ENCODE peak calls at places on chromosome 2, in ten cellular contexts. R is heart right ventricle; T is HuH-7.5; Y is germinal center; J is activated B cell treated with CpG ODN at 0.5 μM for 24 hours; X is MM.1S; P is CD8-positive, alpha-beta T cell; Q is prostate gland; U is HepG2; H is T-helper 17 cell. V is an unnamed sample.

GRCh38 chr2:133841905-133842304 is 273.6 kb upstream of the NCKAP5 start:
- DNase-seq in H (no peak), Y (no peak), P (no peak), J (no peak), T (no peak), R (no peak), U (no peak), X (no peak), Q (no peak), V (no peak)

GRCh38 chr2:147026664-147027278 is 818.1 kb upstream of the ACVR2A start:
- DNase-seq in T (no peak), H (no peak), P (no peak), U (no peak), J (no peak), R (no peak), Q (no peak), Y (no peak), X (no peak), V (no peak)

GRCh38 chr2:101173707-101174295 is 22.6 kb upstream of the TBC1D8 start:
- DNase-seq in X (no peak), Q (no peak), J (peak; percentile 39), T (no peak), P (no peak), Y (no peak), U (no peak), H (no peak), R (no peak), V (no peak)

GRCh38 chr2:201345636-201346213 is 11.4 kb downstream of the FLACC1 start:
- DNase-seq in U (no peak), R (no peak), Y (no peak), J (no peak), T (no peak), X (no peak), H (no peak), P (no peak), Q (no peak), V (no peak)

GRCh38 chr2:144237845-144238637 is 281.9 kb downstream of the ZEB2 start:
- DNase-seq in Q (no peak), U (peak; percentile 2), X (no peak), R (no peak), Y (no peak), T (no peak), J (no peak), P (no peak), H (no peak), V (no peak)

GRCh38 chr2:165697727-165698620 is 96.1 kb downstream of the GALNT3 start:
- DNase-seq in Y (no peak), X (no peak), J (no peak), T (no peak), R (no peak), H (no peak), U (no peak), P (no peak), Q (no peak), V (no peak)

GRCh38 chr2:214808481-214808931 is 977 bp downstream of the BARD1 start:
- DNase-seq in Q (no peak), T (no peak), Y (peak; percentile 31), U (no peak), X (no peak), J (no peak), P (no peak), H (no peak), R (no peak), V (no peak)

GRCh38 chr2:68765739-68766377 is 31.2 kb downstream of the ARHGAP25 start:
- DNase-seq in Q (no peak), Y (no peak), R (no peak), P (no peak), H (no peak), U (no peak), T (no peak), X (peak; percentile 30), J (no peak), V (no peak)

GRCh38 chr2:231546014-231546413 is 15.8 kb upstream of the NMUR1 start:
- DNase-seq in J (no peak), Y (no peak), Q (no peak), P (no peak), R (no peak), T (no peak), U (no peak), X (no peak), H (no peak), V (no peak)

GRCh38 chr2:69225933-69226332 is 161.1 kb downstream of the GFPT1 start:
- DNase-seq in H (no peak), U (no peak), X (no peak), T (no peak), Y (no peak), Q (no peak), J (no peak), R (no peak), P (no peak), V (no peak)

GRCh38 chr2:42021490-42021889 is 26.3 kb upstream of the PKDCC start:
- DNase-seq in T (no peak), R (no peak), X (no peak), Q (no peak), U (no peak), P (no peak), J (no peak), H (no peak), Y (no peak), V (no peak)

GRCh38 chr2:100293341-100294161 is 28.8 kb downstream of the LONRF2 start:
- DNase-seq in H (no peak), X (no peak), P (no peak), Q (no peak), R (no peak), Y (no peak), T (no peak), U (no peak), J (no peak), V (no peak)

GRCh38 chr2:64101141-64101591 is 43.1 kb downstream of the PELI1 start:
- DNase-seq in H (no peak), T (no peak), U (no peak), X (no peak), P (no peak), Y (no peak), R (no peak), Q (no peak), J (no peak), V (no peak)

V was measured in T-helper 22 cell.